ENCODE peak calls at places on chromosomes 4 and X, in six cellular contexts. E is thoracic aorta, S is keratinocyte, X is fibroblast of pulmonary artery, D is heart left ventricle, U is upper lobe of right lung. H is an unnamed sample.

GRCh38 chr4:127355738-127356137 is 277.0 kb upstream of the INTU start:
- DNase-seq in X (no peak), E (no peak), D (no peak), U (no peak), S (no peak), H (no peak)

GRCh38 chrX:120560405-120560841 is 339 bp downstream of the CUL4B start:
- DNase-seq in U (no peak), D (no peak), X (no peak), E (no peak), S (no peak), H (no peak)

GRCh38 chr4:187618701-187619278 is 376.8 kb upstream of the ZFP42 start:
- DNase-seq in D (no peak), E (no peak), S (no peak), X (peak), U (no peak), H (no peak)

GRCh38 chr4:141486375-141486997 is 149.9 kb upstream of the IL15 start:
- DNase-seq in E (no peak), D (no peak), S (peak), X (peak), U (no peak), H (no peak)

GRCh38 chr4:57100979-57101629 is 9.1 kb downstream of the IGFBP7 start:
- DNase-seq in X (no peak), U (no peak), E (no peak), S (no peak), D (no peak), H (no peak)

GRCh38 chrX:104539081-104539480 is 26.9 kb upstream of the IL1RAPL2 start:
- DNase-seq in U (no peak), D (no peak), X (no peak), E (no peak), S (no peak), H (no peak)

GRCh38 chrX:132016628-132017430 is 6.3 kb upstream of the STK26 start:
- DNase-seq in D (no peak), S (no peak), E (no peak), X (no peak), U (no peak), H (no peak)

GRCh38 chr4:129839687-129840086 is 743.7 kb downstream of the C4orf33 start:
- DNase-seq in X (no peak), D (no peak), E (no peak), S (no peak), U (no peak), H (no peak)

GRCh38 chr4:24912252-24913098 is at the start of gene CCDC149:
- DNase-seq in U (peak), S (no peak), X (peak), D (peak), E (peak), H (peak)

GRCh38 chr4:80071643-80072606 is 1.1 kb downstream of the ANTXR2 start:
- DNase-seq in X (peak), D (peak), S (no peak), E (peak), U (peak), H (peak)

GRCh38 chr4:173536808-173537429 is 6.9 kb upstream of the HAND2 start:
- DNase-seq in D (peak), X (no peak), S (no peak), U (no peak), E (no peak), H (no peak)

GRCh38 chrX:100635989-100636320 is 651 bp downstream of the TSPAN6 start:
- DNase-seq in X (no peak), D (no peak), U (no peak), E (no peak), S (no peak), H (no peak)

GRCh38 chrX:153465691-153466380 is 4.5 kb downstream of the HAUS7 start:
- DNase-seq in D (no peak), X (no peak), E (no peak), S (no peak), U (no peak), H (no peak)

GRCh38 chr4:21469438-21470032 is 479.0 kb downstream of the KCNIP4 start:
- DNase-seq in S (no peak), E (no peak), D (no peak), U (no peak), X (peak), H (no peak)

GRCh38 chrX:139475432-139475831 is 55.1 kb upstream of the F9 start:
- DNase-seq in S (no peak), U (no peak), D (no peak), X (no peak), E (no peak), H (no peak)

GRCh38 chr4:187258651-187259401 is 535.2 kb upstream of the FAT1 start:
- DNase-seq in U (no peak), E (no peak), X (no peak), D (no peak), S (no peak), H (no peak)

GRCh38 chrX:9729161-9729885 is 36.3 kb downstream of the GPR143 start:
- DNase-seq in S (no peak), X (peak), U (no peak), D (no peak), E (no peak), H (no peak)

GRCh38 chrX:99722094-99722493 is 688.0 kb downstream of the PCDH19 start:
- DNase-seq in S (no peak), D (no peak), E (no peak), X (no peak), U (no peak), H (no peak)

GRCh38 chr4:117793786-117794369 is 240.4 kb upstream of the NDST3 start:
- DNase-seq in D (no peak), S (no peak), X (no peak), U (no peak), E (no peak), H (no peak)

GRCh38 chr4:21304061-21304541 is 603.8 kb downstream of the PACRGL start:
- DNase-seq in S (no peak), X (no peak), E (no peak), D (no peak), U (peak), H (no peak)

GRCh38 chr4:185190001-185190856 is 13.6 kb downstream of the CFAP97 start:
- DNase-seq in U (no peak), D (no peak), E (no peak), S (no peak), X (no peak), H (no peak)

GRCh38 chrX:73855546-73855945 is 292.5 kb downstream of the CHIC1 start:
- DNase-seq in E (peak), U (no peak), D (peak), S (no peak), X (peak), H (peak)

GRCh38 chrX:25941559-25942250 is 196.4 kb upstream of the MAGEB18 start:
- DNase-seq in U (no peak), X (peak), S (no peak), D (no peak), E (no peak), H (no peak)

GRCh38 chr4:94802091-94802490 is 44.3 kb downstream of the BMPR1B start:
- DNase-seq in D (peak), U (no peak), X (no peak), E (no peak), S (no peak), H (no peak)

DNA sequence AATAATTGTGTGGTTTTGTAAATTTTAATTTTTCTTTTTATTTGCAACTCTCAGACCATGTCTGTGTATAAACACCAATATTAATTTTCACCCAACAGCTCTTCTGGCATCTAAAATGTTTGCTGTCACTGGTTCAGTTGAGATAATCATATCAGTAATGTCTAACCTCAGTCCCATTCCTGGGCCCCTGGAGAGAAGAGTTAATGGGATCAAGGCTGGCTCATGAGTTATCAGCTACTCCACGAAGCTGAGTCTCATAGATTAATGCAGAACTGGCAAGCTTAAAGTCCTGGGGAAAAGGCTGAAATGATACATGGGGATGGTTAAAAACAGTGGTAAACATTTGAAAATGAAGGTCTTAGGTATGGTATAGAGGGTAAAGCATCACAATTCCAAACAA is 28.4 kb upstream of the TSPAN5 start:
- DNase-seq in E (no peak), X (no peak), S (no peak), D (no peak), U (no peak), H (no peak)
- H3K4me3 ChIP-seq in E (no peak), X (no peak), S (no peak), D (no peak), U (no peak), H (no peak)

DNA sequence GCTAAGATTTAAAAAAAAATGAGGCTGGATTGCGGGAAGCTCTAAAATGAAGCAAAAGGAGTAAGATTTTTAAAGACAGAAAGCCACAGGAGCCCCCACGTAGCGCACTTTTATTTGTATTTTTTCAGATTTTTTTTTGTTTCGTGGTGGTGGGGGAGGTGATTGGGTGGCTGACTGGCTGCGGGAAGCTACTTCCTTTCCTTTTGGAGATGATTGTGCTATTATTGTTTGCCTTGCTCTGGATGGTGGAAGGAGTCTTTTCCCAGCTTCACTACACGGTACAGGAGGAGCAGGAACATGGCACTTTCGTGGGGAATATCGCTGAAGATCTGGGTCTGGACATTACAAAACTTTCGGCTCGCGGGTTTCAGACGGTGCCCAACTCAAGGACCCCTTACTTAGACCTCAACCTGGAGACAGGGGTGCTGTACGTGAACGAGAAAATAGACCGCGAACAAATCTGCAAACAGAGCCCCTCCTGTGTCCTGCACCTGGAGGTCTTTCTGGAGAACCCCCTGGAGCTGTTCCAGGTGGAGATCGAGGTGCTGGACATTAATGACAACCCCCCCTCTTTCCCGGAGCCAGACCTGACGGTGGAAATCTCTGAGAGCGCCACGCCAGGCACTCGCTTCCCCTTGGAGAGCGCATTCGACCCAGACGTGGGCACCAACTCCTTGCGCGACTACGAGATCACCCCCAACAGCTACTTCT is 993 bp downstream of the PCDH10 start:
- DNase-seq in U (no peak), X (peak), S (no peak), D (no peak), E (no peak), H (no peak)
- H3K4me3 ChIP-seq in U (peak), X (peak), S (no peak), D (peak), E (peak), H (no peak)

DNA sequence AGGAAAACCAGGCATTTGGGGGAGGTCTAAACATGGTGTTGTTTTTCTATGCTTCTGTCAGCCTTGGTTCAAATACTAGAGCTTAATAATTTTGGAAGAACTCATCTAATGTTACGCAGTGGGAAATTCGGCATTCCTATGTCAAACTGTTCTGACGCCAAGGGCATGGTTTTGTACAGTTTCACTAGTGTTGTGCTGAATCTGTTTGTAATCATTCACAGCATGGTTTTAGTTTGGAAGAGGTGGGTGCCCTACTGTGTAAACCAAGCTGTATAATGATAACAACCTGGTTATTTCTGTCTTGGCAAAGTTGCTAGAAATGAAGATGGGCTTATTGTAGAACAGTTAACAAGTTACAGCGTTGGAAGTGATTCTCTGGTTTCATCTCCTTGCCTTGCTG is 5.2 kb downstream of the DDX3X start:
- DNase-seq in X (no peak), U (no peak), E (no peak), D (no peak), S (no peak), H (no peak)
- H3K4me3 ChIP-seq in X (no peak), U (peak), E (peak), D (peak), S (no peak), H (no peak)

DNA sequence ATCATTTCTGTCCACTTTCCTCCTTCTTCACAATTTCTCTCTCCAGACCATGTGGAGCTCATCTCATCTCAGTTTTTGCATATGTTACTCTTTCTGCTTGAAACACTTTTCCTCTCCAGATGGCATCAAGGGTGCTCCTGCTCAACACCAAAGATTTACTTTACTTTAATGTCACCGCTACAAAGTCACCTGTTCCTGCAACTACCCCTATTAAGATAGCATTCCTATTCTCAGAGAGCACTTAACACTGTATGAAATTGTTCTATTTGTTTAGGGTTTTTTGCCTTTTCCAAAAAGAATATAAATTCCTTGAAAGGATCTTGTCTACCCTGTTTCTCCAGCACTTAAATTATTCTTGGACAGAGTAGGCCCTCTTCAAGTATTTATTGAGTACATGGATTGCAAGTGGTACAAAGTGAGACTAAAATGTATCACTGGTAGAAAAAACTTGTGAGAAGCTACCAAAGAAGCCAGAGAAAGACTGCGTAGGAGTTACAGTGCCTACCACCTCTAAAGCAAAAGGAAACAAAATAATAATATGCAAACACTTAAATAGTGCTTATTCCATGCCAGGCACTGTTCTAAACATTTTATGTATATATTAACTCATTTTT is 1.1 kb upstream of the EXOSC9 start:
- DNase-seq in X (no peak), S (no peak), E (no peak), U (no peak), D (no peak), H (no peak)
- H3K4me3 ChIP-seq in X (no peak), S (no peak), E (peak), U (no peak), D (no peak), H (no peak)

GRCh38 chr4:138897818-138898226 is 117.8 kb upstream of the NOCT start:
- DNase-seq in E (no peak), U (no peak), X (peak), D (no peak), S (no peak), H (no peak)
- H3K4me3 ChIP-seq in E (no peak), U (no peak), X (no peak), D (no peak), S (no peak), H (no peak)

GRCh38 chrX:135340827-135341226 is 31.5 kb downstream of the ETDC start:
- DNase-seq in S (no peak), U (no peak), D (no peak), E (no peak), X (peak), H (no peak)
- H3K4me3 ChIP-seq in S (no peak), U (peak), D (peak), E (peak), X (no peak), H (no peak)

H was measured in lower leg skin.